ENCODE peak calls at places on chromosomes 6 and 20, in eight cellular contexts. S is effector CD4-positive, alpha-beta T cell; K is fibroblast of lung; C is stimulated activated CD4-positive, alpha-beta T cell treated with anti-CD3 and anti-CD28 coated beads, TNF-alpha, amount 100 ng/mL, for 4 hours; B is thoracic aorta; G is GM12891; A is cardiac fibroblast; F is HEK293T. H is an unnamed sample.

GRCh38 chr6:143655541-143655940 is 22.2 kb upstream of the PHACTR2 start:
- DNase-seq in S (no peak), K (no peak), C (no peak), B (no peak), G (no peak), A (no peak), F (no peak), H (no peak)

GRCh38 chr20:44198872-44199271 is 11.7 kb downstream of the OSER1 start:
- DNase-seq in S (no peak), K (no peak), C (no peak), B (no peak), G (no peak), A (no peak), F (no peak), H (no peak)

GRCh38 chr6:132964868-132965382 is 150.6 kb downstream of the RPS12 start:
- DNase-seq in S (no peak), K (peak; percentile 47), C (no peak), B (no peak), G (no peak), A (no peak), F (no peak), H (no peak)

GRCh38 chr6:160328447-160328846 is 19.7 kb upstream of the SLC22A3 start:
- DNase-seq in S (no peak), K (no peak), C (no peak), B (peak; percentile 52), G (no peak), A (no peak), F (no peak), H (no peak)

GRCh38 chr6:11120273-11121005 is 8.9 kb upstream of the ERVFRD-1 start:
- DNase-seq in S (no peak), K (peak; percentile 64), C (no peak), B (no peak), G (no peak), A (peak; percentile 72), F (peak; percentile 23), H (no peak)

GRCh38 chr6:40948598-40948997 is 90.4 kb downstream of the UNC5CL start:
- DNase-seq in S (no peak), K (peak; percentile 5), C (no peak), B (no peak), G (no peak), A (no peak), F (no peak), H (no peak)

GRCh38 chr6:143896096-143896880 is 32.0 kb downstream of the ZC2HC1B start:
- DNase-seq in S (no peak), K (no peak), C (no peak), B (no peak), G (no peak), A (peak; percentile 2), F (no peak), H (no peak)

GRCh38 chr6:148044261-148044731 is 298.3 kb upstream of the SASH1 start:
- DNase-seq in S (no peak), K (peak; percentile 28), C (no peak), B (no peak), G (no peak), A (peak; percentile 18), F (no peak), H (no peak)

GRCh38 chr6:332671-333070 is 40.4 kb downstream of the DUSP22 start:
- DNase-seq in S (no peak), K (peak; percentile 48), C (no peak), B (no peak), G (no peak), A (peak; percentile 76), F (no peak), H (no peak)

GRCh38 chr6:52416629-52417151 is 3.5 kb upstream of the EFHC1 start:
- DNase-seq in S (no peak), K (peak; percentile 78), C (no peak), B (no peak), G (no peak), A (peak; percentile 83), F (peak; percentile 50), H (peak; percentile 28)

GRCh38 chr6:144007455-144007778 is 642 bp downstream of the PLAGL1 start:
- DNase-seq in S (no peak), K (no peak), C (no peak), B (no peak), G (no peak), A (peak; percentile 28), F (no peak), H (no peak)

GRCh38 chr20:48818481-48818987 is 9.3 kb downstream of the PREX1 start:
- DNase-seq in S (peak; percentile 34), K (no peak), C (no peak), B (no peak), G (peak; percentile 32), A (no peak), F (no peak), H (no peak)

GRCh38 chr6:119289651-119290050 is 59.9 kb downstream of the MAN1A1 start:
- DNase-seq in S (no peak), K (no peak), C (no peak), B (no peak), G (no peak), A (no peak), F (no peak), H (no peak)

GRCh38 chr6:39072830-39073229 is 24.2 kb downstream of the GLP1R start:
- DNase-seq in S (no peak), K (no peak), C (no peak), B (no peak), G (no peak), A (no peak), F (no peak), H (no peak)

GRCh38 chr6:85422996-85423395 is 26.9 kb upstream of the NT5E start:
- DNase-seq in S (no peak), K (no peak), C (no peak), B (no peak), G (no peak), A (no peak), F (no peak), H (no peak)

GRCh38 chr6:144284753-144285547 is at the start of gene UTRN:
- DNase-seq in S (peak; percentile 9), K (peak; percentile 85), C (no peak), B (peak; percentile 18), G (peak; percentile 55), A (peak; percentile 86), F (peak; percentile 82), H (peak; percentile 31)

GRCh38 chr6:5499644-5500306 is 238.5 kb downstream of the FARS2 start:
- DNase-seq in S (no peak), K (peak; percentile 58), C (no peak), B (no peak), G (no peak), A (peak; percentile 77), F (no peak), H (no peak)

GRCh38 chr6:120005292-120005976 is 655.9 kb upstream of the MAN1A1 start:
- DNase-seq in S (no peak), K (no peak), C (no peak), B (no peak), G (no peak), A (peak; percentile 1), F (peak; percentile 16), H (no peak)

GRCh38 chr6:13536796-13537526 is 37.4 kb upstream of the SIRT5 start:
- DNase-seq in S (no peak), K (no peak), C (no peak), B (no peak), G (no peak), A (peak; percentile 12), F (no peak), H (no peak)